ENCODE peak calls at places on chromosomes 3 and 15, in ten cellular contexts. X, F, D, B, C, K, I, A, M and U are unnamed samples.
A peak's percentile ranks its signal among the peaks of the same experiment; 100 is the strongest.

GRCh38 chr15:62021991-62022600 is 38.2 kb downstream of the VPS13C start:
- DNase-seq in X (peak; percentile 4), F (no peak), D (peak; percentile 3), B (no peak), C (no peak), K (no peak), I (no peak), A (no peak), M (no peak), U (no peak)

GRCh38 chr15:71610991-71611720 is 199.2 kb upstream of the NR2E3 start:
- DNase-seq in X (no peak), F (no peak), D (no peak), B (peak; percentile 57), C (no peak), K (no peak), I (no peak), A (no peak), M (no peak), U (no peak)

GRCh38 chr3:46538803-46539442 is 27.2 kb downstream of the LRRC2 start:
- DNase-seq in X (no peak), F (no peak), D (peak; percentile 41), B (no peak), C (peak; percentile 65), K (peak; percentile 62), I (peak; percentile 97), A (no peak), M (peak; percentile 76), U (peak; percentile 75)

GRCh38 chr15:32919749-32920414 is 202.1 kb downstream of the GREM1 start:
- DNase-seq in X (no peak), F (peak; percentile 96), D (peak; percentile 87), B (no peak), C (peak; percentile 93), K (peak; percentile 89), I (no peak), A (no peak), M (no peak), U (no peak)

GRCh38 chr15:95284933-95285401 is 1045.5 kb upstream of the NR2F2 start:
- DNase-seq in X (no peak), F (no peak), D (peak; percentile 86), B (peak; percentile 58), C (no peak), K (peak; percentile 31), I (no peak), A (no peak), M (no peak), U (no peak)

GRCh38 chr3:190362258-190362657 is 25.7 kb upstream of the CLDN16 start:
- DNase-seq in X (no peak), F (no peak), D (no peak), B (peak; percentile 59), C (no peak), K (no peak), I (no peak), A (no peak), M (no peak), U (no peak)

GRCh38 chr15:26773917-26774316 is 1.1 kb upstream of the GABRB3 start:
- DNase-seq in X (no peak), F (no peak), D (no peak), B (peak; percentile 83), C (no peak), K (no peak), I (no peak), A (no peak), M (no peak), U (no peak)

GRCh38 chr3:174949523-174949922 is 90.4 kb downstream of the NAALADL2 start:
- DNase-seq in X (peak; percentile 24), F (peak; percentile 93), D (peak; percentile 90), B (no peak), C (peak; percentile 91), K (peak; percentile 98), I (no peak), A (no peak), M (no peak), U (no peak)

GRCh38 chr3:51385621-51386091 is 565 bp downstream of the MANF start:
- DNase-seq in X (no peak), F (no peak), D (no peak), B (no peak), C (no peak), K (no peak), I (no peak), A (no peak), M (no peak), U (no peak)

GRCh38 chr3:124779116-124779515 is 48.9 kb downstream of the UMPS start:
- DNase-seq in X (no peak), F (no peak), D (no peak), B (no peak), C (no peak), K (no peak), I (no peak), A (no peak), M (no peak), U (no peak)

GRCh38 chr15:31235298-31236183 is 91.1 kb upstream of the KLF13 start:
- DNase-seq in X (no peak), F (no peak), D (peak; percentile 75), B (no peak), C (no peak), K (no peak), I (no peak), A (peak; percentile 47), M (peak; percentile 47), U (peak; percentile 63)

GRCh38 chr3:33360136-33360825 is 79.9 kb downstream of the UBP1 start:
- DNase-seq in X (peak; percentile 40), F (peak; percentile 59), D (peak; percentile 16), B (no peak), C (peak; percentile 75), K (peak; percentile 84), I (no peak), A (no peak), M (no peak), U (no peak)

DNA sequence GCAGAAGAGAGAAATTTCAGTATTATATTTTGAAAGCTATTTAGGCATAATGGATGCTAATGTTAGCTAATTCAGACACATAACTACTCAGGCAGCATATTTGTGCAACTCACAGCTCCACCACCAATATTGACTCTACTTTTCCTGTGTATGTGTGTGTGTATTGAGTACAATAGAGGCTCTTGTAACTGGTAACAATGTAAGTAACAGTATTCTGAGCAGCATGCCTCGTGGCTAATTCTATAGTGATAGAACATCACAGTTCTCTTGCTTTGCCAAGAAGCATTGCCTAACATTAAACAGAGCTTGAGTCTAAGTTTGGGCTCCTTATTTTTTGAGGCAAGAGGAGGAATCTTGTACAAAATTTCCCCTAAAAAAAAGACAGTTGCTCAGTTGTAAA is 98.6 kb upstream of the ARHGEF26 start:
- DNase-seq in X (peak; percentile 18), F (no peak), D (peak; percentile 30), B (no peak), C (no peak), K (no peak), I (no peak), A (no peak), M (no peak), U (no peak)
- TF ChIP-seq CTCF in X (no peak), F (no peak), D (no peak), B (no peak), C (no peak), K (no peak), I (no peak), A (no peak), M (no peak), U (no peak)

GRCh38 chr15:86877171-86877631 is 797.5 kb downstream of the AGBL1 start:
- DNase-seq in X (no peak), F (no peak), D (no peak), B (no peak), C (no peak), K (no peak), I (no peak), A (no peak), M (no peak), U (no peak)
- TF ChIP-seq CTCF in X (no peak), F (no peak), D (no peak), B (peak; percentile 75), C (no peak), K (no peak), I (no peak), A (no peak), M (no peak), U (no peak)

DNA sequence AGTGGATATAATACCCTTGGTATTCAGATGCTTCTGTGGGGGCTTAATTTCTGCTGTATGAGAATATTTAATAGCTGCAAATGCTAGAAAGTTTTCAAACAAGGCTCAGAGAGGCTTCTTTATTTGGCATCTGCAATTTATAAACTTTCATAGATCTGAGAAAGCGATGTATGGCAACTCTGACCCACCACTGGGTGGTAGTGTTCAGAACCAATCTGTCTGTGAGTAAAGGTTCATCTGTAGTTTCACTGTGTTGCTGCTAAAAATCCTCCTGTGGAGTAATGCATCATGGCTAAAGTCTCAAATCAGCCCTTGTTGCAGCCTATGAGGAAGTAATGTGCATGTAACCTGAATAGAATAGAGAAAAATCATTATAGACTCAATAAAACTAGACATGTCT is 47.4 kb downstream of the CLSTN2 start:
- DNase-seq in X (no peak), F (no peak), D (peak; percentile 2), B (no peak), C (no peak), K (no peak), I (no peak), A (no peak), M (no peak), U (no peak)
- TF ChIP-seq CTCF in X (no peak), F (peak; percentile 11), D (no peak), B (peak; percentile 70), C (peak; percentile 6), K (peak; percentile 8), I (no peak), A (no peak), M (no peak), U (no peak)

GRCh38 chr15:25268166-25268565 is 170.7 kb downstream of the UBE3A start:
- DNase-seq in X (no peak), F (no peak), D (no peak), B (peak; percentile 49), C (no peak), K (no peak), I (no peak), A (no peak), M (no peak), U (no peak)
- TF ChIP-seq CTCF in X (no peak), F (no peak), D (no peak), B (peak; percentile 75), C (no peak), K (peak; percentile 28), I (no peak), A (no peak), M (no peak), U (peak; percentile 13)

GRCh38 chr15:35394416-35394815 is 151.5 kb downstream of the DPH6 start:
- DNase-seq in X (no peak), F (no peak), D (peak; percentile 6), B (no peak), C (peak; percentile 13), K (peak; percentile 16), I (no peak), A (no peak), M (no peak), U (no peak)

GRCh38 chr15:35397027-35397426 is 148.9 kb downstream of the DPH6 start:
- DNase-seq in X (no peak), F (no peak), D (no peak), B (no peak), C (peak; percentile 1), K (no peak), I (no peak), A (no peak), M (no peak), U (no peak)

DNA sequence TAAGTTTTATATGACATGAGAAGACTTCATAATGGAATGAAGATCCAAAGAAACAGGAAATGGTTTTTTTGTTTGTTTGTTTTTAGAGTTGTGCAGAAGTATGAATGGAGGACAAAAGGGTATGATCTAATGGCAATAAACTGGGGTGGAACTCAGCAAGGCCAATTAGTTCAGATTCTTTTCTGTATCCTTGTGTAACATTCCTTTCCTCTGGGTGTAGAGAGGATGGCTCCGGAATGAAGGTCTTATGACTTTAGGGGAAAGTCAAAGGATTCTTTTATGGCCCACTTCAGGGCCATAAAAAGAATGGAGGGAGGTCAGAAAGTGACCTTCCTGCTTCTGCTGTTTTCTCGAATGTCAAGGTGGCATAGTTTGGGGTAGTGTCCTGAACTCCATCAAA is 152.6 kb downstream of the DPH6 start:
- DNase-seq in X (no peak), F (no peak), D (no peak), B (no peak), C (peak; percentile 16), K (peak; percentile 21), I (no peak), A (no peak), M (no peak), U (no peak)
- TF ChIP-seq CTCF in X (no peak), F (no peak), D (no peak), B (no peak), C (no peak), K (no peak), I (no peak), A (no peak), M (no peak), U (no peak)